ENCODE peak calls at places on chromosomes 1 and 21, in ten cellular contexts. One of them, this sample, is unnamed.

GRCh38 chr1:172146149-172146850 is 274.2 kb upstream of the C1orf105 start:
- DNase-seq in stimulated activated CD8-positive, alpha-beta memory T cell treated with anti-CD3 and anti-CD28 coated beads, Interleukin-4, amount 100 ng/mL, for 1 hour: no peak
- DNase-seq in DMS 273 treated with DMSO at 0.1 percent for 48 hours: no peak
- DNase-seq in NCI-H2029 treated with DMSO at 0.1 percent for 48 hours: no peak
- DNase-seq in T47D: no peak
- DNase-seq in lower leg skin: no peak
- DNase-seq in activated CD4-positive, alpha-beta T cell treated with anti-CD3 and anti-CD28 coated beads for 4 hours: no peak
- DNase-seq in epithelial cell of esophagus: peak; percentile 88
- DNase-seq in stimulated activated CD4-positive, alpha-beta T cell treated with anti-CD3 and anti-CD28 coated beads, TNF-alpha, amount 100 ng/mL, for 1 hour: no peak
- DNase-seq in M059J: no peak
- DNase-seq in this sample: no peak

GRCh38 chr1:218983848-218984247 is 189.8 kb upstream of the LYPLAL1 start:
- DNase-seq in stimulated activated CD8-positive, alpha-beta memory T cell treated with anti-CD3 and anti-CD28 coated beads, Interleukin-4, amount 100 ng/mL, for 1 hour: no peak
- DNase-seq in DMS 273 treated with DMSO at 0.1 percent for 48 hours: no peak
- DNase-seq in NCI-H2029 treated with DMSO at 0.1 percent for 48 hours: no peak
- DNase-seq in T47D: no peak
- DNase-seq in lower leg skin: no peak
- DNase-seq in activated CD4-positive, alpha-beta T cell treated with anti-CD3 and anti-CD28 coated beads for 4 hours: no peak
- DNase-seq in epithelial cell of esophagus: no peak
- DNase-seq in stimulated activated CD4-positive, alpha-beta T cell treated with anti-CD3 and anti-CD28 coated beads, TNF-alpha, amount 100 ng/mL, for 1 hour: no peak
- DNase-seq in M059J: no peak
- DNase-seq in this sample: no peak

GRCh38 chr21:42609806-42610205 is 43.6 kb upstream of the PDE9A start:
- DNase-seq in stimulated activated CD8-positive, alpha-beta memory T cell treated with anti-CD3 and anti-CD28 coated beads, Interleukin-4, amount 100 ng/mL, for 1 hour: no peak
- DNase-seq in DMS 273 treated with DMSO at 0.1 percent for 48 hours: no peak
- DNase-seq in NCI-H2029 treated with DMSO at 0.1 percent for 48 hours: no peak
- DNase-seq in T47D: no peak
- DNase-seq in lower leg skin: no peak
- DNase-seq in activated CD4-positive, alpha-beta T cell treated with anti-CD3 and anti-CD28 coated beads for 4 hours: peak; percentile 24
- DNase-seq in epithelial cell of esophagus: no peak
- DNase-seq in stimulated activated CD4-positive, alpha-beta T cell treated with anti-CD3 and anti-CD28 coated beads, TNF-alpha, amount 100 ng/mL, for 1 hour: no peak
- DNase-seq in M059J: no peak
- DNase-seq in this sample: no peak

GRCh38 chr1:100387644-100388350 is 35.5 kb downstream of the CDC14A start:
- DNase-seq in stimulated activated CD8-positive, alpha-beta memory T cell treated with anti-CD3 and anti-CD28 coated beads, Interleukin-4, amount 100 ng/mL, for 1 hour: no peak
- DNase-seq in DMS 273 treated with DMSO at 0.1 percent for 48 hours: no peak
- DNase-seq in NCI-H2029 treated with DMSO at 0.1 percent for 48 hours: no peak
- DNase-seq in T47D: no peak
- DNase-seq in lower leg skin: no peak
- DNase-seq in activated CD4-positive, alpha-beta T cell treated with anti-CD3 and anti-CD28 coated beads for 4 hours: no peak
- DNase-seq in epithelial cell of esophagus: peak; percentile 20
- DNase-seq in stimulated activated CD4-positive, alpha-beta T cell treated with anti-CD3 and anti-CD28 coated beads, TNF-alpha, amount 100 ng/mL, for 1 hour: no peak
- DNase-seq in M059J: no peak
- DNase-seq in this sample: no peak

GRCh38 chr1:206676499-206676898 is 8.2 kb upstream of the MAPKAPK2 start:
- DNase-seq in stimulated activated CD8-positive, alpha-beta memory T cell treated with anti-CD3 and anti-CD28 coated beads, Interleukin-4, amount 100 ng/mL, for 1 hour: no peak
- DNase-seq in DMS 273 treated with DMSO at 0.1 percent for 48 hours: no peak
- DNase-seq in NCI-H2029 treated with DMSO at 0.1 percent for 48 hours: no peak
- DNase-seq in T47D: no peak
- DNase-seq in lower leg skin: no peak
- DNase-seq in activated CD4-positive, alpha-beta T cell treated with anti-CD3 and anti-CD28 coated beads for 4 hours: no peak
- DNase-seq in epithelial cell of esophagus: no peak
- DNase-seq in stimulated activated CD4-positive, alpha-beta T cell treated with anti-CD3 and anti-CD28 coated beads, TNF-alpha, amount 100 ng/mL, for 1 hour: no peak
- DNase-seq in M059J: no peak
- DNase-seq in this sample: no peak

GRCh38 chr1:2875677-2876531 is 74.4 kb upstream of the TTC34 start:
- DNase-seq in stimulated activated CD8-positive, alpha-beta memory T cell treated with anti-CD3 and anti-CD28 coated beads, Interleukin-4, amount 100 ng/mL, for 1 hour: no peak
- DNase-seq in DMS 273 treated with DMSO at 0.1 percent for 48 hours: no peak
- DNase-seq in NCI-H2029 treated with DMSO at 0.1 percent for 48 hours: no peak
- DNase-seq in T47D: peak; percentile 10
- DNase-seq in lower leg skin: no peak
- DNase-seq in activated CD4-positive, alpha-beta T cell treated with anti-CD3 and anti-CD28 coated beads for 4 hours: no peak
- DNase-seq in epithelial cell of esophagus: no peak
- DNase-seq in stimulated activated CD4-positive, alpha-beta T cell treated with anti-CD3 and anti-CD28 coated beads, TNF-alpha, amount 100 ng/mL, for 1 hour: no peak
- DNase-seq in M059J: peak; percentile 7
- DNase-seq in this sample: no peak

GRCh38 chr21:41169258-41169576 is 1.3 kb downstream of the BACE2 start:
- DNase-seq in stimulated activated CD8-positive, alpha-beta memory T cell treated with anti-CD3 and anti-CD28 coated beads, Interleukin-4, amount 100 ng/mL, for 1 hour: no peak
- DNase-seq in DMS 273 treated with DMSO at 0.1 percent for 48 hours: no peak
- DNase-seq in NCI-H2029 treated with DMSO at 0.1 percent for 48 hours: no peak
- DNase-seq in T47D: no peak
- DNase-seq in lower leg skin: no peak
- DNase-seq in activated CD4-positive, alpha-beta T cell treated with anti-CD3 and anti-CD28 coated beads for 4 hours: no peak
- DNase-seq in epithelial cell of esophagus: no peak
- DNase-seq in stimulated activated CD4-positive, alpha-beta T cell treated with anti-CD3 and anti-CD28 coated beads, TNF-alpha, amount 100 ng/mL, for 1 hour: no peak
- DNase-seq in M059J: no peak
- DNase-seq in this sample: no peak

GRCh38 chr1:94925561-94926364 is 1.1 kb downstream of the CNN3 start:
- DNase-seq in stimulated activated CD8-positive, alpha-beta memory T cell treated with anti-CD3 and anti-CD28 coated beads, Interleukin-4, amount 100 ng/mL, for 1 hour: no peak
- DNase-seq in DMS 273 treated with DMSO at 0.1 percent for 48 hours: peak; percentile 42
- DNase-seq in NCI-H2029 treated with DMSO at 0.1 percent for 48 hours: peak; percentile 71
- DNase-seq in T47D: peak; percentile 76
- DNase-seq in lower leg skin: peak; percentile 42
- DNase-seq in activated CD4-positive, alpha-beta T cell treated with anti-CD3 and anti-CD28 coated beads for 4 hours: peak; percentile 10
- DNase-seq in epithelial cell of esophagus: peak; percentile 63
- DNase-seq in stimulated activated CD4-positive, alpha-beta T cell treated with anti-CD3 and anti-CD28 coated beads, TNF-alpha, amount 100 ng/mL, for 1 hour: no peak
- DNase-seq in M059J: peak; percentile 96
- DNase-seq in this sample: peak; percentile 15

GRCh38 chr1:224238212-224238611 is 55.2 kb downstream of the DEGS1 start:
- DNase-seq in stimulated activated CD8-positive, alpha-beta memory T cell treated with anti-CD3 and anti-CD28 coated beads, Interleukin-4, amount 100 ng/mL, for 1 hour: no peak
- DNase-seq in DMS 273 treated with DMSO at 0.1 percent for 48 hours: no peak
- DNase-seq in NCI-H2029 treated with DMSO at 0.1 percent for 48 hours: no peak
- DNase-seq in T47D: no peak
- DNase-seq in lower leg skin: no peak
- DNase-seq in activated CD4-positive, alpha-beta T cell treated with anti-CD3 and anti-CD28 coated beads for 4 hours: no peak
- DNase-seq in epithelial cell of esophagus: no peak
- DNase-seq in stimulated activated CD4-positive, alpha-beta T cell treated with anti-CD3 and anti-CD28 coated beads, TNF-alpha, amount 100 ng/mL, for 1 hour: no peak
- DNase-seq in M059J: no peak
- DNase-seq in this sample: no peak

GRCh38 chr1:41586230-41586629 is 101.7 kb upstream of the EDN2 start:
- DNase-seq in stimulated activated CD8-positive, alpha-beta memory T cell treated with anti-CD3 and anti-CD28 coated beads, Interleukin-4, amount 100 ng/mL, for 1 hour: no peak
- DNase-seq in DMS 273 treated with DMSO at 0.1 percent for 48 hours: no peak
- DNase-seq in NCI-H2029 treated with DMSO at 0.1 percent for 48 hours: no peak
- DNase-seq in T47D: no peak
- DNase-seq in lower leg skin: no peak
- DNase-seq in activated CD4-positive, alpha-beta T cell treated with anti-CD3 and anti-CD28 coated beads for 4 hours: no peak
- DNase-seq in epithelial cell of esophagus: no peak
- DNase-seq in stimulated activated CD4-positive, alpha-beta T cell treated with anti-CD3 and anti-CD28 coated beads, TNF-alpha, amount 100 ng/mL, for 1 hour: no peak
- DNase-seq in M059J: no peak
- DNase-seq in this sample: no peak

GRCh38 chr21:21114456-21114855 is 116.2 kb downstream of the NCAM2 start:
- DNase-seq in stimulated activated CD8-positive, alpha-beta memory T cell treated with anti-CD3 and anti-CD28 coated beads, Interleukin-4, amount 100 ng/mL, for 1 hour: no peak
- DNase-seq in DMS 273 treated with DMSO at 0.1 percent for 48 hours: no peak
- DNase-seq in NCI-H2029 treated with DMSO at 0.1 percent for 48 hours: no peak
- DNase-seq in T47D: no peak
- DNase-seq in lower leg skin: no peak
- DNase-seq in activated CD4-positive, alpha-beta T cell treated with anti-CD3 and anti-CD28 coated beads for 4 hours: no peak
- DNase-seq in epithelial cell of esophagus: no peak
- DNase-seq in stimulated activated CD4-positive, alpha-beta T cell treated with anti-CD3 and anti-CD28 coated beads, TNF-alpha, amount 100 ng/mL, for 1 hour: no peak
- DNase-seq in M059J: peak; percentile 60
- DNase-seq in this sample: no peak

GRCh38 chr1:171590022-171590421 is 32.0 kb upstream of the MYOCOS start:
- DNase-seq in stimulated activated CD8-positive, alpha-beta memory T cell treated with anti-CD3 and anti-CD28 coated beads, Interleukin-4, amount 100 ng/mL, for 1 hour: no peak
- DNase-seq in DMS 273 treated with DMSO at 0.1 percent for 48 hours: no peak
- DNase-seq in NCI-H2029 treated with DMSO at 0.1 percent for 48 hours: no peak
- DNase-seq in T47D: no peak
- DNase-seq in lower leg skin: no peak
- DNase-seq in activated CD4-positive, alpha-beta T cell treated with anti-CD3 and anti-CD28 coated beads for 4 hours: no peak
- DNase-seq in epithelial cell of esophagus: no peak
- DNase-seq in stimulated activated CD4-positive, alpha-beta T cell treated with anti-CD3 and anti-CD28 coated beads, TNF-alpha, amount 100 ng/mL, for 1 hour: no peak
- DNase-seq in M059J: peak; percentile 27
- DNase-seq in this sample: no peak

GRCh38 chr1:52423055-52423454 is 18.7 kb downstream of the PRPF38A start:
- DNase-seq in stimulated activated CD8-positive, alpha-beta memory T cell treated with anti-CD3 and anti-CD28 coated beads, Interleukin-4, amount 100 ng/mL, for 1 hour: no peak
- DNase-seq in DMS 273 treated with DMSO at 0.1 percent for 48 hours: no peak
- DNase-seq in NCI-H2029 treated with DMSO at 0.1 percent for 48 hours: no peak
- DNase-seq in T47D: no peak
- DNase-seq in lower leg skin: no peak
- DNase-seq in activated CD4-positive, alpha-beta T cell treated with anti-CD3 and anti-CD28 coated beads for 4 hours: no peak
- DNase-seq in epithelial cell of esophagus: no peak
- DNase-seq in stimulated activated CD4-positive, alpha-beta T cell treated with anti-CD3 and anti-CD28 coated beads, TNF-alpha, amount 100 ng/mL, for 1 hour: no peak
- DNase-seq in M059J: no peak
- DNase-seq in this sample: no peak

GRCh38 chr1:212529211-212529731 is 79.3 kb upstream of the ATF3 start:
- DNase-seq in stimulated activated CD8-positive, alpha-beta memory T cell treated with anti-CD3 and anti-CD28 coated beads, Interleukin-4, amount 100 ng/mL, for 1 hour: no peak
- DNase-seq in DMS 273 treated with DMSO at 0.1 percent for 48 hours: no peak
- DNase-seq in NCI-H2029 treated with DMSO at 0.1 percent for 48 hours: no peak
- DNase-seq in T47D: no peak
- DNase-seq in lower leg skin: no peak
- DNase-seq in activated CD4-positive, alpha-beta T cell treated with anti-CD3 and anti-CD28 coated beads for 4 hours: no peak
- DNase-seq in epithelial cell of esophagus: no peak
- DNase-seq in stimulated activated CD4-positive, alpha-beta T cell treated with anti-CD3 and anti-CD28 coated beads, TNF-alpha, amount 100 ng/mL, for 1 hour: no peak
- DNase-seq in M059J: peak; percentile 74
- DNase-seq in this sample: no peak

GRCh38 chr1:246647513-246647912 is 76.7 kb upstream of the SCCPDH start:
- DNase-seq in stimulated activated CD8-positive, alpha-beta memory T cell treated with anti-CD3 and anti-CD28 coated beads, Interleukin-4, amount 100 ng/mL, for 1 hour: no peak
- DNase-seq in DMS 273 treated with DMSO at 0.1 percent for 48 hours: no peak
- DNase-seq in NCI-H2029 treated with DMSO at 0.1 percent for 48 hours: no peak
- DNase-seq in T47D: no peak
- DNase-seq in lower leg skin: no peak
- DNase-seq in activated CD4-positive, alpha-beta T cell treated with anti-CD3 and anti-CD28 coated beads for 4 hours: no peak
- DNase-seq in epithelial cell of esophagus: no peak
- DNase-seq in stimulated activated CD4-positive, alpha-beta T cell treated with anti-CD3 and anti-CD28 coated beads, TNF-alpha, amount 100 ng/mL, for 1 hour: no peak
- DNase-seq in M059J: no peak
- DNase-seq in this sample: no peak

GRCh38 chr1:89821322-89822108 is 683 bp downstream of the LRRC8D start:
- DNase-seq in stimulated activated CD8-positive, alpha-beta memory T cell treated with anti-CD3 and anti-CD28 coated beads, Interleukin-4, amount 100 ng/mL, for 1 hour: peak; percentile 37
- DNase-seq in DMS 273 treated with DMSO at 0.1 percent for 48 hours: no peak
- DNase-seq in NCI-H2029 treated with DMSO at 0.1 percent for 48 hours: peak; percentile 72
- DNase-seq in T47D: peak; percentile 51
- DNase-seq in lower leg skin: no peak
- DNase-seq in activated CD4-positive, alpha-beta T cell treated with anti-CD3 and anti-CD28 coated beads for 4 hours: peak; percentile 62
- DNase-seq in epithelial cell of esophagus: peak; percentile 45
- DNase-seq in stimulated activated CD4-positive, alpha-beta T cell treated with anti-CD3 and anti-CD28 coated beads, TNF-alpha, amount 100 ng/mL, for 1 hour: peak; percentile 51
- DNase-seq in M059J: peak; percentile 54
- DNase-seq in this sample: no peak

GRCh38 chr1:103958699-103959098 is 209.0 kb downstream of the AMY1C start:
- DNase-seq in stimulated activated CD8-positive, alpha-beta memory T cell treated with anti-CD3 and anti-CD28 coated beads, Interleukin-4, amount 100 ng/mL, for 1 hour: no peak
- DNase-seq in DMS 273 treated with DMSO at 0.1 percent for 48 hours: no peak
- DNase-seq in NCI-H2029 treated with DMSO at 0.1 percent for 48 hours: no peak
- DNase-seq in T47D: no peak
- DNase-seq in lower leg skin: no peak
- DNase-seq in activated CD4-positive, alpha-beta T cell treated with anti-CD3 and anti-CD28 coated beads for 4 hours: no peak
- DNase-seq in epithelial cell of esophagus: no peak
- DNase-seq in stimulated activated CD4-positive, alpha-beta T cell treated with anti-CD3 and anti-CD28 coated beads, TNF-alpha, amount 100 ng/mL, for 1 hour: no peak
- DNase-seq in M059J: no peak
- DNase-seq in this sample: no peak

This sample was measured in SHP77 treated with DMSO at 0.1 percent for 48 hours.